ENCODE peak calls at places on chromosome 18, in six cellular contexts. One of them, this sample, is unnamed.
A peak's percentile ranks its signal among the peaks of the same experiment; 100 is the strongest.

GRCh38 chr18:61628085-61628484 is 264.7 kb downstream of the RNF152 start:
- DNase-seq in GM12864: no peak
- DNase-seq in fibroblast of mammary gland: peak; percentile 45
- DNase-seq in coronary artery: no peak
- DNase-seq in lower lobe of right lung: no peak
- DNase-seq in psoas muscle: no peak
- DNase-seq in this sample: no peak

GRCh38 chr18:32919799-32920198 is 147.0 kb upstream of the KLHL14 start:
- DNase-seq in GM12864: peak; percentile 12
- DNase-seq in fibroblast of mammary gland: peak; percentile 56
- DNase-seq in coronary artery: no peak
- DNase-seq in lower lobe of right lung: no peak
- DNase-seq in psoas muscle: no peak
- DNase-seq in this sample: peak; percentile 63

GRCh38 chr18:76494541-76495403 is at the start of gene ZNF516:
- DNase-seq in GM12864: no peak
- DNase-seq in fibroblast of mammary gland: no peak
- DNase-seq in coronary artery: no peak
- DNase-seq in lower lobe of right lung: peak; percentile 75
- DNase-seq in psoas muscle: peak; percentile 43
- DNase-seq in this sample: no peak

GRCh38 chr18:77052656-77053309 is 79.8 kb downstream of the MBP start:
- DNase-seq in GM12864: no peak
- DNase-seq in fibroblast of mammary gland: no peak
- DNase-seq in coronary artery: no peak
- DNase-seq in lower lobe of right lung: peak; percentile 68
- DNase-seq in psoas muscle: no peak
- DNase-seq in this sample: no peak

GRCh38 chr18:14939141-14939540 is 191.2 kb downstream of the ANKRD30B start:
- DNase-seq in GM12864: no peak
- DNase-seq in fibroblast of mammary gland: no peak
- DNase-seq in coronary artery: no peak
- DNase-seq in lower lobe of right lung: no peak
- DNase-seq in psoas muscle: no peak
- DNase-seq in this sample: no peak

GRCh38 chr18:26091047-26091630 is 726 bp upstream of the SS18 start:
- DNase-seq in GM12864: peak; percentile 58
- DNase-seq in fibroblast of mammary gland: peak; percentile 73
- DNase-seq in coronary artery: no peak
- DNase-seq in lower lobe of right lung: no peak
- DNase-seq in psoas muscle: peak; percentile 83
- DNase-seq in this sample: no peak

GRCh38 chr18:74226666-74227065 is 65.1 kb downstream of the CYB5A start:
- DNase-seq in GM12864: no peak
- DNase-seq in fibroblast of mammary gland: no peak
- DNase-seq in coronary artery: no peak
- DNase-seq in lower lobe of right lung: no peak
- DNase-seq in psoas muscle: no peak
- DNase-seq in this sample: no peak

GRCh38 chr18:60019463-60019840 is 119.7 kb downstream of the PMAIP1 start:
- DNase-seq in GM12864: no peak
- DNase-seq in fibroblast of mammary gland: peak; percentile 52
- DNase-seq in coronary artery: no peak
- DNase-seq in lower lobe of right lung: no peak
- DNase-seq in psoas muscle: no peak
- DNase-seq in this sample: no peak

GRCh38 chr18:61892683-61893303 is at the start of gene RNF152:
- DNase-seq in GM12864: no peak
- DNase-seq in fibroblast of mammary gland: no peak
- DNase-seq in coronary artery: no peak
- DNase-seq in lower lobe of right lung: no peak
- DNase-seq in psoas muscle: peak; percentile 23
- DNase-seq in this sample: no peak

GRCh38 chr18:79903787-79904356 is 47.6 kb downstream of the SLC66A2 start:
- DNase-seq in GM12864: no peak
- DNase-seq in fibroblast of mammary gland: no peak
- DNase-seq in coronary artery: peak; percentile 65
- DNase-seq in lower lobe of right lung: no peak
- DNase-seq in psoas muscle: no peak
- DNase-seq in this sample: no peak

GRCh38 chr18:39058386-39059000 is 1492.9 kb upstream of the CELF4 start:
- DNase-seq in GM12864: no peak
- DNase-seq in fibroblast of mammary gland: no peak
- DNase-seq in coronary artery: no peak
- DNase-seq in lower lobe of right lung: no peak
- DNase-seq in psoas muscle: no peak
- DNase-seq in this sample: no peak

GRCh38 chr18:67144342-67144741 is 372.2 kb downstream of the DSEL start:
- DNase-seq in GM12864: no peak
- DNase-seq in fibroblast of mammary gland: no peak
- DNase-seq in coronary artery: no peak
- DNase-seq in lower lobe of right lung: no peak
- DNase-seq in psoas muscle: no peak
- DNase-seq in this sample: no peak

GRCh38 chr18:26438980-26439379 is 109.4 kb downstream of the KCTD1 start:
- DNase-seq in GM12864: no peak
- DNase-seq in fibroblast of mammary gland: no peak
- DNase-seq in coronary artery: no peak
- DNase-seq in lower lobe of right lung: no peak
- DNase-seq in psoas muscle: no peak
- DNase-seq in this sample: no peak

GRCh38 chr18:10936211-10937053 is 212.9 kb downstream of the PIEZO2 start:
- DNase-seq in GM12864: no peak
- DNase-seq in fibroblast of mammary gland: no peak
- DNase-seq in coronary artery: no peak
- DNase-seq in lower lobe of right lung: no peak
- DNase-seq in psoas muscle: no peak
- DNase-seq in this sample: no peak

GRCh38 chr18:27803957-27804356 is 373.0 kb downstream of the CDH2 start:
- DNase-seq in GM12864: no peak
- DNase-seq in fibroblast of mammary gland: no peak
- DNase-seq in coronary artery: no peak
- DNase-seq in lower lobe of right lung: no peak
- DNase-seq in psoas muscle: no peak
- DNase-seq in this sample: no peak

GRCh38 chr18:29753379-29753778 is 1289.2 kb downstream of the DSC3 start:
- DNase-seq in GM12864: no peak
- DNase-seq in fibroblast of mammary gland: peak; percentile 6
- DNase-seq in coronary artery: no peak
- DNase-seq in lower lobe of right lung: no peak
- DNase-seq in psoas muscle: no peak
- DNase-seq in this sample: no peak

GRCh38 chr18:76450912-76451421 is 44.1 kb downstream of the ZNF516 start:
- DNase-seq in GM12864: no peak
- DNase-seq in fibroblast of mammary gland: peak; percentile 78
- DNase-seq in coronary artery: peak; percentile 80
- DNase-seq in lower lobe of right lung: peak; percentile 61
- DNase-seq in psoas muscle: peak; percentile 77
- DNase-seq in this sample: peak; percentile 37

GRCh38 chr18:35713545-35713944 is 132.0 kb downstream of the GALNT1 start:
- DNase-seq in GM12864: no peak
- DNase-seq in fibroblast of mammary gland: peak; percentile 67
- DNase-seq in coronary artery: no peak
- DNase-seq in lower lobe of right lung: no peak
- DNase-seq in psoas muscle: no peak
- DNase-seq in this sample: no peak
- TF ChIP-seq CTCF in GM12864: no peak
- TF ChIP-seq CTCF in fibroblast of mammary gland: no peak
- TF ChIP-seq CTCF in coronary artery: no peak
- TF ChIP-seq CTCF in lower lobe of right lung: no peak
- TF ChIP-seq CTCF in psoas muscle: no peak
- TF ChIP-seq CTCF in this sample: no peak

GRCh38 chr18:50286391-50287027 is 983 bp downstream of the CXXC1 start:
- DNase-seq in GM12864: no peak
- DNase-seq in fibroblast of mammary gland: peak; percentile 65
- DNase-seq in coronary artery: no peak
- DNase-seq in lower lobe of right lung: no peak
- DNase-seq in psoas muscle: no peak
- DNase-seq in this sample: peak; percentile 52
- TF ChIP-seq CTCF in GM12864: no peak
- TF ChIP-seq CTCF in fibroblast of mammary gland: no peak
- TF ChIP-seq CTCF in coronary artery: no peak
- TF ChIP-seq CTCF in lower lobe of right lung: no peak
- TF ChIP-seq CTCF in psoas muscle: no peak
- TF ChIP-seq CTCF in this sample: no peak

GRCh38 chr18:44807766-44808165 is 127.1 kb downstream of the SETBP1 start:
- DNase-seq in GM12864: no peak
- DNase-seq in fibroblast of mammary gland: no peak
- DNase-seq in coronary artery: no peak
- DNase-seq in lower lobe of right lung: no peak
- DNase-seq in psoas muscle: no peak
- DNase-seq in this sample: no peak

GRCh38 chr18:44804033-44804432 is 123.3 kb downstream of the SETBP1 start:
- DNase-seq in GM12864: no peak
- DNase-seq in fibroblast of mammary gland: peak; percentile 40
- DNase-seq in coronary artery: no peak
- DNase-seq in lower lobe of right lung: no peak
- DNase-seq in psoas muscle: no peak
- DNase-seq in this sample: no peak

GRCh38 chr18:44805176-44805575 is 124.5 kb downstream of the SETBP1 start:
- DNase-seq in GM12864: no peak
- DNase-seq in fibroblast of mammary gland: no peak
- DNase-seq in coronary artery: no peak
- DNase-seq in lower lobe of right lung: no peak
- DNase-seq in psoas muscle: no peak
- DNase-seq in this sample: no peak

GRCh38 chr18:44803019-44803650 is 122.4 kb downstream of the SETBP1 start:
- DNase-seq in GM12864: no peak
- DNase-seq in fibroblast of mammary gland: peak; percentile 71
- DNase-seq in coronary artery: peak; percentile 83
- DNase-seq in lower lobe of right lung: no peak
- DNase-seq in psoas muscle: peak; percentile 62
- DNase-seq in this sample: no peak

GRCh38 chr18:44805643-44806042 is 125.0 kb downstream of the SETBP1 start:
- DNase-seq in GM12864: no peak
- DNase-seq in fibroblast of mammary gland: no peak
- DNase-seq in coronary artery: no peak
- DNase-seq in lower lobe of right lung: no peak
- DNase-seq in psoas muscle: no peak
- DNase-seq in this sample: no peak
- TF ChIP-seq CTCF in GM12864: no peak
- TF ChIP-seq CTCF in fibroblast of mammary gland: no peak
- TF ChIP-seq CTCF in coronary artery: no peak
- TF ChIP-seq CTCF in lower lobe of right lung: no peak
- TF ChIP-seq CTCF in psoas muscle: no peak
- TF ChIP-seq CTCF in this sample: no peak

GRCh38 chr18:1784113-1784512 is 787.2 kb downstream of the METTL4 start:
- DNase-seq in GM12864: no peak
- DNase-seq in fibroblast of mammary gland: no peak
- DNase-seq in coronary artery: no peak
- DNase-seq in lower lobe of right lung: no peak
- DNase-seq in psoas muscle: no peak
- DNase-seq in this sample: no peak

GRCh38 chr18:1774261-1774660 is 797.0 kb downstream of the METTL4 start:
- DNase-seq in GM12864: no peak
- DNase-seq in fibroblast of mammary gland: no peak
- DNase-seq in coronary artery: no peak
- DNase-seq in lower lobe of right lung: no peak
- DNase-seq in psoas muscle: no peak
- DNase-seq in this sample: no peak

GRCh38 chr18:1777843-1778242 is 793.5 kb downstream of the METTL4 start:
- DNase-seq in GM12864: no peak
- DNase-seq in fibroblast of mammary gland: no peak
- DNase-seq in coronary artery: no peak
- DNase-seq in lower lobe of right lung: no peak
- DNase-seq in psoas muscle: no peak
- DNase-seq in this sample: no peak

GRCh38 chr18:1779587-1779986 is 791.7 kb downstream of the METTL4 start:
- DNase-seq in GM12864: no peak
- DNase-seq in fibroblast of mammary gland: no peak
- DNase-seq in coronary artery: no peak
- DNase-seq in lower lobe of right lung: no peak
- DNase-seq in psoas muscle: no peak
- DNase-seq in this sample: no peak

GRCh38 chr18:1778496-1779178 is 792.7 kb downstream of the METTL4 start:
- DNase-seq in GM12864: no peak
- DNase-seq in fibroblast of mammary gland: no peak
- DNase-seq in coronary artery: no peak
- DNase-seq in lower lobe of right lung: no peak
- DNase-seq in psoas muscle: no peak
- DNase-seq in this sample: no peak
- TF ChIP-seq CTCF in GM12864: no peak
- TF ChIP-seq CTCF in fibroblast of mammary gland: no peak
- TF ChIP-seq CTCF in coronary artery: no peak
- TF ChIP-seq CTCF in lower lobe of right lung: no peak
- TF ChIP-seq CTCF in psoas muscle: no peak
- TF ChIP-seq CTCF in this sample: no peak

DNA sequence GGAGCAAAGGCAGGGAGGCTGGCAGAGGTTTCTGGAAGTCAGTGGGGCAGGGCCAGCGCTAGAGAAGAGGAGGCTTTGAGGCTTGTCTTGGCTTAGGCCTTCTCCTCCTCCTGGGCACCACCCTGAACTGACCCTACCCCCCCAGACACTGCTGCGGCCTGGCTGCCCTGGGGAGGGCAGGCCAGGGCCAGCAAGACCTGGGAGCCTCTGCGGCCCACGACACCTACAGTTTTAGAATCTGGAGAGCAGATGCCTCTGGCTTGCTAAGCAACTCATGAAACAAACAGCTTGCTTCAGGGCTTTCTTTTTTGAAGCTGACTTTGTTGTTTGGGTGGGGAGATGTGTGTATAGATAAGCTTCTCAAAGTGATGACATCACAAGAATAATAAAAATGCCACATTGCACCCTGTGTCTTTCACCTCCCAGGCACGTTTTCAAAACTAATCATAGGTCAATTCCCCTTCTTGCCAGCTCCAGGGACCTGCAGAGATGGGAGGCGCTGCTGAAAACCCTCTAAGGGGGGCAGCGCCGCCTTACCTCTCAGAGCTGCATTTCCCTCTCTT is 46.2 kb upstream of the SMAD7 start:
- DNase-seq in GM12864: no peak
- DNase-seq in fibroblast of mammary gland: peak; percentile 70
- DNase-seq in coronary artery: no peak
- DNase-seq in lower lobe of right lung: peak; percentile 39
- DNase-seq in psoas muscle: no peak
- DNase-seq in this sample: peak; percentile 43
- TF ChIP-seq CTCF in GM12864: no peak
- TF ChIP-seq CTCF in fibroblast of mammary gland: no peak
- TF ChIP-seq CTCF in coronary artery: no peak
- TF ChIP-seq CTCF in lower lobe of right lung: no peak
- TF ChIP-seq CTCF in psoas muscle: no peak
- TF ChIP-seq CTCF in this sample: no peak

GRCh38 chr18:69963196-69963595 is 15.5 kb upstream of the CD226 start:
- DNase-seq in GM12864: no peak
- DNase-seq in fibroblast of mammary gland: no peak
- DNase-seq in coronary artery: no peak
- DNase-seq in lower lobe of right lung: no peak
- DNase-seq in psoas muscle: no peak
- DNase-seq in this sample: no peak

GRCh38 chr18:69969491-69969890 is 21.8 kb upstream of the CD226 start:
- DNase-seq in GM12864: no peak
- DNase-seq in fibroblast of mammary gland: peak; percentile 22
- DNase-seq in coronary artery: no peak
- DNase-seq in lower lobe of right lung: no peak
- DNase-seq in psoas muscle: no peak
- DNase-seq in this sample: no peak

DNA sequence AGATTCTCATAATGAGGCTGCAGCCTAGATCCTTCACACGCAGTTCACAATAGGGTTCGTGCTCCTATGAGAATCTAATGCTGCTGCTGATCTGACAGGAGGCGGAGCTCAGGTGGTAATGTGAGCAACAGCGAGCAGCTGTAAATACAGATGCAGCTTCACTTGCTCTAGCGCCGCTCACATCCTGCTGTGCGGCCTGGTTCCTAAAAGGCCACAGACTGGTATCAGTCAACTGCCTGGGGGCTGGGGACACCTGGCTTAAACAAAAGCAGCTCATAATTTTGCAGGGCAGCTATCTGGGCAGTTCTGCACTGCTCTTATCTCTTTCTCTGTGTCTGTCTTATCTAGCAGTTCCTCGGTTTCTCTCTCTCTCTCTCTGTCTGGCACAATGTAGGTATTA is 20.4 kb upstream of the CD226 start:
- DNase-seq in GM12864: no peak
- DNase-seq in fibroblast of mammary gland: no peak
- DNase-seq in coronary artery: no peak
- DNase-seq in lower lobe of right lung: no peak
- DNase-seq in psoas muscle: no peak
- DNase-seq in this sample: no peak
- TF ChIP-seq CTCF in GM12864: no peak
- TF ChIP-seq CTCF in fibroblast of mammary gland: no peak
- TF ChIP-seq CTCF in coronary artery: no peak
- TF ChIP-seq CTCF in lower lobe of right lung: no peak
- TF ChIP-seq CTCF in psoas muscle: no peak
- TF ChIP-seq CTCF in this sample: no peak